ENCODE peak calls at places on chromosomes 6 and 20, in nine cellular contexts. One of them, this sample, is unnamed.
A peak's percentile ranks its signal among the peaks of the same experiment; 100 is the strongest.

GRCh38 chr20:48769111-48769879 is 58.5 kb downstream of the PREX1 start:
- DNase-seq in OCI-M1: peak; percentile 39
- DNase-seq in AG10803: no peak
- DNase-seq in stimulated activated naive B cell treated with anti-CD40 and anti-IgM and Interleukin-4, amounts not matched to agents 10 μg/mL and 1 μg/mL and 100 μg/mL, for 72 hours: peak; percentile 58
- DNase-seq in skeletal muscle cell: no peak
- DNase-seq in T-helper 2 cell: peak; percentile 94
- DNase-seq in EL: no peak
- DNase-seq in A549: no peak
- DNase-seq in dorsolateral prefrontal cortex: no peak
- DNase-seq in this sample: no peak

GRCh38 chr6:108435391-108435790 is 125.3 kb upstream of the FOXO3 start:
- DNase-seq in EL: no peak
- DNase-seq in skeletal muscle cell: no peak
- DNase-seq in OCI-M1: no peak
- DNase-seq in A549: no peak
- DNase-seq in AG10803: no peak
- DNase-seq in T-helper 2 cell: no peak
- DNase-seq in stimulated activated naive B cell treated with anti-CD40 and anti-IgM and Interleukin-4, amounts not matched to agents 10 μg/mL and 1 μg/mL and 100 μg/mL, for 72 hours: no peak
- DNase-seq in dorsolateral prefrontal cortex: no peak
- DNase-seq in this sample: no peak

GRCh38 chr20:32004963-32005362 is 5.3 kb upstream of the CCM2L start:
- DNase-seq in EL: no peak
- DNase-seq in T-helper 2 cell: no peak
- DNase-seq in AG10803: peak; percentile 25
- DNase-seq in stimulated activated naive B cell treated with anti-CD40 and anti-IgM and Interleukin-4, amounts not matched to agents 10 μg/mL and 1 μg/mL and 100 μg/mL, for 72 hours: no peak
- DNase-seq in dorsolateral prefrontal cortex: no peak
- DNase-seq in A549: peak; percentile 35
- DNase-seq in skeletal muscle cell: no peak
- DNase-seq in OCI-M1: peak; percentile 65
- DNase-seq in this sample: no peak

GRCh38 chr6:44487002-44487401 is 99.5 kb downstream of the CDC5L start:
- DNase-seq in A549: no peak
- DNase-seq in EL: no peak
- DNase-seq in stimulated activated naive B cell treated with anti-CD40 and anti-IgM and Interleukin-4, amounts not matched to agents 10 μg/mL and 1 μg/mL and 100 μg/mL, for 72 hours: no peak
- DNase-seq in dorsolateral prefrontal cortex: no peak
- DNase-seq in AG10803: no peak
- DNase-seq in OCI-M1: no peak
- DNase-seq in skeletal muscle cell: no peak
- DNase-seq in T-helper 2 cell: no peak
- DNase-seq in this sample: no peak

GRCh38 chr20:24954151-24954550 is 5.1 kb downstream of the CST7 start:
- DNase-seq in A549: no peak
- DNase-seq in EL: no peak
- DNase-seq in dorsolateral prefrontal cortex: no peak
- DNase-seq in OCI-M1: no peak
- DNase-seq in stimulated activated naive B cell treated with anti-CD40 and anti-IgM and Interleukin-4, amounts not matched to agents 10 μg/mL and 1 μg/mL and 100 μg/mL, for 72 hours: no peak
- DNase-seq in T-helper 2 cell: no peak
- DNase-seq in skeletal muscle cell: no peak
- DNase-seq in AG10803: no peak
- DNase-seq in this sample: no peak

GRCh38 chr6:84581494-84582259 is 182.7 kb downstream of the TBX18 start:
- DNase-seq in AG10803: peak; percentile 83
- DNase-seq in OCI-M1: peak; percentile 93
- DNase-seq in EL: peak; percentile 71
- DNase-seq in stimulated activated naive B cell treated with anti-CD40 and anti-IgM and Interleukin-4, amounts not matched to agents 10 μg/mL and 1 μg/mL and 100 μg/mL, for 72 hours: no peak
- DNase-seq in skeletal muscle cell: peak; percentile 86
- DNase-seq in T-helper 2 cell: no peak
- DNase-seq in A549: no peak
- DNase-seq in dorsolateral prefrontal cortex: no peak
- DNase-seq in this sample: no peak

GRCh38 chr6:150464966-150465365 is 96.2 kb downstream of the IYD start:
- DNase-seq in stimulated activated naive B cell treated with anti-CD40 and anti-IgM and Interleukin-4, amounts not matched to agents 10 μg/mL and 1 μg/mL and 100 μg/mL, for 72 hours: no peak
- DNase-seq in AG10803: no peak
- DNase-seq in dorsolateral prefrontal cortex: no peak
- DNase-seq in T-helper 2 cell: no peak
- DNase-seq in skeletal muscle cell: no peak
- DNase-seq in A549: no peak
- DNase-seq in EL: no peak
- DNase-seq in OCI-M1: no peak
- DNase-seq in this sample: no peak

GRCh38 chr20:33412484-33412838 is 11.1 kb upstream of the CDK5RAP1 start:
- DNase-seq in T-helper 2 cell: no peak
- DNase-seq in dorsolateral prefrontal cortex: no peak
- DNase-seq in skeletal muscle cell: no peak
- DNase-seq in A549: no peak
- DNase-seq in AG10803: no peak
- DNase-seq in OCI-M1: no peak
- DNase-seq in EL: no peak
- DNase-seq in stimulated activated naive B cell treated with anti-CD40 and anti-IgM and Interleukin-4, amounts not matched to agents 10 μg/mL and 1 μg/mL and 100 μg/mL, for 72 hours: no peak
- DNase-seq in this sample: no peak

GRCh38 chr6:134114489-134114888 is 62.1 kb upstream of the SLC2A12 start:
- DNase-seq in dorsolateral prefrontal cortex: no peak
- DNase-seq in skeletal muscle cell: no peak
- DNase-seq in AG10803: no peak
- DNase-seq in EL: no peak
- DNase-seq in A549: no peak
- DNase-seq in stimulated activated naive B cell treated with anti-CD40 and anti-IgM and Interleukin-4, amounts not matched to agents 10 μg/mL and 1 μg/mL and 100 μg/mL, for 72 hours: no peak
- DNase-seq in T-helper 2 cell: no peak
- DNase-seq in OCI-M1: no peak
- DNase-seq in this sample: no peak

GRCh38 chr6:41615311-41615710 is 23.0 kb upstream of the MDFI start:
- DNase-seq in OCI-M1: no peak
- DNase-seq in stimulated activated naive B cell treated with anti-CD40 and anti-IgM and Interleukin-4, amounts not matched to agents 10 μg/mL and 1 μg/mL and 100 μg/mL, for 72 hours: no peak
- DNase-seq in EL: no peak
- DNase-seq in AG10803: no peak
- DNase-seq in T-helper 2 cell: no peak
- DNase-seq in skeletal muscle cell: no peak
- DNase-seq in A549: no peak
- DNase-seq in dorsolateral prefrontal cortex: no peak
- DNase-seq in this sample: no peak

GRCh38 chr20:37969949-37970855 is 63.1 kb downstream of the TTI1 start:
- DNase-seq in A549: no peak
- DNase-seq in EL: peak; percentile 12
- DNase-seq in skeletal muscle cell: no peak
- DNase-seq in AG10803: peak; percentile 5
- DNase-seq in dorsolateral prefrontal cortex: no peak
- DNase-seq in stimulated activated naive B cell treated with anti-CD40 and anti-IgM and Interleukin-4, amounts not matched to agents 10 μg/mL and 1 μg/mL and 100 μg/mL, for 72 hours: no peak
- DNase-seq in OCI-M1: no peak
- DNase-seq in T-helper 2 cell: no peak
- DNase-seq in this sample: no peak

GRCh38 chr20:47568019-47568418 is 66.3 kb downstream of the NCOA3 start:
- DNase-seq in T-helper 2 cell: no peak
- DNase-seq in AG10803: peak; percentile 92
- DNase-seq in stimulated activated naive B cell treated with anti-CD40 and anti-IgM and Interleukin-4, amounts not matched to agents 10 μg/mL and 1 μg/mL and 100 μg/mL, for 72 hours: no peak
- DNase-seq in skeletal muscle cell: no peak
- DNase-seq in A549: peak; percentile 62
- DNase-seq in dorsolateral prefrontal cortex: no peak
- DNase-seq in EL: peak; percentile 78
- DNase-seq in OCI-M1: no peak
- DNase-seq in this sample: no peak

GRCh38 chr6:135592276-135592675 is 94.7 kb upstream of the AHI1 start:
- DNase-seq in AG10803: peak; percentile 7
- DNase-seq in T-helper 2 cell: no peak
- DNase-seq in A549: no peak
- DNase-seq in dorsolateral prefrontal cortex: no peak
- DNase-seq in OCI-M1: no peak
- DNase-seq in EL: peak; percentile 6
- DNase-seq in stimulated activated naive B cell treated with anti-CD40 and anti-IgM and Interleukin-4, amounts not matched to agents 10 μg/mL and 1 μg/mL and 100 μg/mL, for 72 hours: no peak
- DNase-seq in skeletal muscle cell: no peak
- DNase-seq in this sample: no peak

GRCh38 chr20:35837577-35838195 is 65.9 kb downstream of the PHF20 start:
- DNase-seq in T-helper 2 cell: no peak
- DNase-seq in stimulated activated naive B cell treated with anti-CD40 and anti-IgM and Interleukin-4, amounts not matched to agents 10 μg/mL and 1 μg/mL and 100 μg/mL, for 72 hours: no peak
- DNase-seq in dorsolateral prefrontal cortex: no peak
- DNase-seq in skeletal muscle cell: no peak
- DNase-seq in A549: no peak
- DNase-seq in OCI-M1: no peak
- DNase-seq in EL: no peak
- DNase-seq in AG10803: peak; percentile 43
- DNase-seq in this sample: no peak

GRCh38 chr6:25138697-25139051 is 140.5 kb upstream of the CARMIL1 start:
- DNase-seq in dorsolateral prefrontal cortex: no peak
- DNase-seq in EL: peak; percentile 21
- DNase-seq in T-helper 2 cell: no peak
- DNase-seq in A549: no peak
- DNase-seq in skeletal muscle cell: no peak
- DNase-seq in stimulated activated naive B cell treated with anti-CD40 and anti-IgM and Interleukin-4, amounts not matched to agents 10 μg/mL and 1 μg/mL and 100 μg/mL, for 72 hours: no peak
- DNase-seq in OCI-M1: peak; percentile 77
- DNase-seq in AG10803: peak; percentile 74
- DNase-seq in this sample: no peak